ENCODE peak calls at places on chromosomes 16 and 17, in five cellular contexts. U is psoas muscle, C is IMR-90, B is amniotic stem cell, H is lower leg skin. G is an unnamed sample.
A peak's percentile ranks its signal among the peaks of the same experiment; 100 is the strongest.

GRCh38 chr16:74736531-74737157 is 36.0 kb upstream of the MLKL start:
- DNase-seq in B (no peak), H (no peak), U (peak; percentile 12), C (no peak), G (no peak)

GRCh38 chr17:57750930-57751329 is 5.8 kb upstream of the CCDC182 start:
- DNase-seq in H (no peak), C (no peak), B (no peak), U (no peak), G (no peak)

GRCh38 chr16:16067127-16067526 is 117.7 kb downstream of the ABCC1 start:
- DNase-seq in B (no peak), U (peak; percentile 83), H (no peak), C (peak; percentile 54), G (no peak)

GRCh38 chr17:51036084-51036483 is 84.6 kb downstream of the SPAG9 start:
- DNase-seq in U (no peak), C (no peak), H (no peak), B (no peak), G (peak; percentile 31)

GRCh38 chr17:60916043-60916442 is 238.4 kb downstream of the BCAS3 start:
- DNase-seq in H (no peak), C (no peak), B (no peak), U (no peak), G (no peak)

GRCh38 chr17:15436399-15437369 is 30.7 kb downstream of the CDRT4 start:
- DNase-seq in C (peak; percentile 34), H (peak; percentile 94), U (peak; percentile 86), B (no peak), G (peak; percentile 20)

GRCh38 chr17:45940293-45940692 is 45.9 kb downstream of the MAPT start:
- DNase-seq in C (no peak), U (no peak), H (no peak), B (no peak), G (no peak)

GRCh38 chr17:42054101-42054500 is 3.7 kb upstream of the C17orf113 start:
- DNase-seq in B (no peak), C (no peak), H (no peak), U (no peak), G (no peak)

GRCh38 chr17:82937411-82938371 is 97.9 kb upstream of the ZNF750 start:
- DNase-seq in B (no peak), U (peak; percentile 47), H (peak; percentile 78), C (no peak), G (no peak)

GRCh38 chr17:301681-302299 is 50.8 kb downstream of the RPH3AL start:
- DNase-seq in U (peak; percentile 81), B (no peak), H (no peak), C (no peak), G (no peak)

GRCh38 chr16:75305364-75306101 is 54.1 kb upstream of the BCAR1 start:
- DNase-seq in U (peak; percentile 89), H (peak; percentile 96), C (peak; percentile 100), B (peak; percentile 99), G (peak; percentile 5)